ENCODE peak calls at places on chromosomes 7 and 10, in eight cellular contexts. X is stomach, N is GM12891, R is spleen, H is transverse colon, T is HCT116, A is endothelial cell of umbilical vein, J is breast epithelium. C is an unnamed sample.

GRCh38 chr10:78776746-78777145 is 292.0 kb upstream of the ZMIZ1 start:
- DNase-seq in A (no peak), N (no peak), H (no peak), X (no peak), J (no peak), T (no peak), R (no peak), C (no peak)

GRCh38 chr7:70044064-70044463 is 445.8 kb downstream of the AUTS2 start:
- DNase-seq in R (no peak), A (no peak), T (no peak), X (no peak), J (no peak), N (no peak), H (peak; percentile 9), C (no peak)

GRCh38 chr10:31099101-31099500 is 67.4 kb upstream of the ZNF438 start:
- DNase-seq in H (peak; percentile 17), J (no peak), R (no peak), T (no peak), N (no peak), A (no peak), X (no peak), C (no peak)

GRCh38 chr10:107159871-107160270 is 4.6 kb downstream of the SORCS1 start:
- DNase-seq in R (no peak), N (no peak), J (no peak), H (no peak), A (no peak), T (no peak), X (no peak), C (no peak)

GRCh38 chr7:155816192-155816508 is 3.9 kb upstream of the SHH start:
- DNase-seq in N (no peak), X (no peak), T (no peak), R (peak; percentile 67), H (no peak), A (no peak), J (no peak), C (no peak)

GRCh38 chr10:115918812-115919211 is 354.2 kb downstream of the GFRA1 start:
- DNase-seq in H (no peak), J (no peak), X (no peak), N (no peak), A (no peak), R (no peak), T (no peak), C (no peak)

GRCh38 chr7:27873981-27874957 is 134.3 kb downstream of the TAX1BP1 start:
- DNase-seq in X (peak; percentile 86), J (peak; percentile 32), H (peak; percentile 49), N (no peak), R (no peak), A (peak; percentile 98), T (no peak), C (no peak)

GRCh38 chr7:5598769-5599371 is 175.2 kb upstream of the TNRC18 start:
- DNase-seq in X (no peak), J (no peak), T (no peak), R (no peak), A (no peak), N (no peak), H (peak; percentile 24), C (no peak)

GRCh38 chr7:2029211-2029905 is 203.4 kb downstream of the MAD1L1 start:
- DNase-seq in X (no peak), J (no peak), N (no peak), H (no peak), A (no peak), R (peak; percentile 49), T (no peak), C (no peak)

GRCh38 chr10:47458466-47459154 is 25.3 kb downstream of the ANXA8 start:
- DNase-seq in X (no peak), J (peak; percentile 1), T (no peak), N (no peak), A (no peak), H (no peak), R (no peak), C (no peak)

GRCh38 chr10:100508691-100509150 is 10.9 kb downstream of the SEC31B start:
- DNase-seq in J (no peak), X (no peak), R (no peak), T (peak; percentile 46), H (no peak), A (peak; percentile 73), N (no peak), C (no peak)

GRCh38 chr10:71083457-71083975 is 128.9 kb upstream of the UNC5B start:
- DNase-seq in R (peak; percentile 18), N (no peak), T (no peak), H (no peak), J (no peak), X (peak; percentile 7), A (no peak), C (no peak)

GRCh38 chr10:71085689-71086438 is 126.5 kb upstream of the UNC5B start:
- DNase-seq in J (peak; percentile 6), T (no peak), A (no peak), N (no peak), R (peak; percentile 39), H (peak; percentile 3), X (peak; percentile 9), C (no peak)

GRCh38 chr10:71082930-71083329 is 129.4 kb upstream of the UNC5B start:
- DNase-seq in R (no peak), X (peak; percentile 5), J (no peak), N (no peak), H (no peak), A (no peak), T (no peak), C (no peak)

GRCh38 chr10:71084818-71085126 is 127.6 kb upstream of the UNC5B start:
- DNase-seq in T (no peak), N (no peak), J (no peak), A (no peak), X (no peak), R (no peak), H (no peak), C (no peak)

DNA sequence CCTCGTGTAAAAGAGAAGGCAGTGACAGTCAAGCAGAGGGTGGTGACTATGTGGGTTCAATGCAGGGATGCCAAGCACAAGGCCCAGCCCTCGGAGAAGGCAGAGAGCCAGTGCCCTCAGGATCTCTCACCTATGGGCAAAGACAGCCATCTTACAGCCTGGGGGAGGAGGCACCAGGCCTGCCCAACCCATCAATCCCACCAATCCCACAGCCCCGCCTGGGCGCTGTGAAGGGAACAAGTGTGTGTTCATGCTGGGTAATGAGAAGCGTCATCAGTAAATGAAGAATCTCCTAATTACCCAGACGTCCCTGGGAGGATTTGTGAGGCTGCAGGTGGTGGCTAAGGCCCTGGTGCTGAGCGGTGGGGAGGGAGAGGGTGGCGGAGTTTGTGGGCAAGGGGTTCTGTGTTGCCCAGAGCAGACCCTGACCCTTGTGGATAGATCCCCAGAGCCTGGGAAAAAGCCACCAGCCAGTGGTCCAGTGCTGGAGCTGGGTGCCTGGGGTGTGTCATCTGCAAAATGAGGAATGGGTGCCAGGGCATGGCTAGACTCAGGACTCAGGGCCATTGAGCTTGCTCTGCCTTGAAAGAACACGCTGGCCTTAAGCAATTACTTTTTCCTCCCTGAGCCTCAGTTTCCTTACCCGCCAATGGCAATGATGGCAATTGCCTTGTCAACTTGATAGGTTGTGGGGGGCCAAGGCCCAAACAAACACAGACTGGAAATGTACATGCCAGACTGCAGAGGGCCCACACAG is 128.1 kb upstream of the UNC5B start:
- DNase-seq in J (peak; percentile 14), A (no peak), N (no peak), H (peak; percentile 3), T (no peak), R (peak; percentile 36), X (peak; percentile 22), C (no peak)
- TF ChIP-seq POLR2AphosphoS5 in J (no peak), A (no peak), N (no peak), H (no peak), T (no peak), R (no peak), X (no peak), C (no peak)

DNA sequence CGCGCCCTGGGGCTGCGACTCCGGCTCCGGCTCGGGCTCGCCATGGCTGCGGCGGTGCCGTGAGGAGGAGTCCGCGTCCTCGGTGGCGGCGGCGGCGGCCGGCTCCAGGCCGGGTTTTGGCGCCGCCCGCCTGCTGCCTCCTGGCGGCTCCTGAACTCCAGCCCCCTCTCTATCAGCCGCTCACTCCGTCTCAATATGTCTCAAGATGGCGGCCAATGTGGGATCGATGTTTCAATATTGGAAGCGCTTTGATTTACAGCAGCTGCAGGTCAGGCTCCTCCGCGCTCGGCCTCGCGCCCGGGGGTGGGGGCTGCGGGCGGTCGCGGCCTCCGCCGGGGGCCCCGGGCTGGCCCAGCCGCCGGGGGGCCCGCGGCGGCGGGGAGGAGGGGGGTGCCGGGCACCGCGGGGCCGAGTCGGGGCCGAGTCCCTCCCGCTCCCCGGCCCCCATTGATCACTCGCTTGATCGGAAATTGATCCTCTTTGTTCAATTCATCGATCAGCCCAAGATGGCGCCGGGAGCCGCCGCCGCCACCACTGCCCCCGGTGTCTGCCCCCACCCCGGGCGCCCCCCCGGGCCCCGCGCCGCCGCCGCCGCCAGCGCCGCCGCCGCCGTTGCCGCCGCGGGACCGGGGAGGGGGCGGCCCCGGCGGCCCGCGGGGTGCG is 1.5 kb upstream of the CUX1 start:
- DNase-seq in X (peak; percentile 79), J (peak; percentile 36), R (peak; percentile 93), T (peak; percentile 73), A (peak; percentile 67), H (peak; percentile 79), N (peak; percentile 73), C (no peak)
- TF ChIP-seq POLR2A in X (no peak), J (no peak), R (no peak), T (no peak), A (peak; percentile 59), H (no peak), N (no peak), C (peak; percentile 56)

GRCh38 chr10:37275216-37275777 is 149.9 kb downstream of the ANKRD30A start:
- DNase-seq in X (no peak), N (no peak), H (no peak), J (no peak), A (no peak), T (no peak), R (no peak), C (no peak)
- TF ChIP-seq POLR2AphosphoS5 in X (no peak), N (no peak), H (no peak), J (no peak), A (no peak), T (no peak), R (no peak), C (no peak)

GRCh38 chr7:138892016-138892630 is 89.1 kb downstream of the KIAA1549 start:
- DNase-seq in R (no peak), A (peak; percentile 17), X (no peak), J (no peak), H (no peak), N (no peak), T (no peak), C (no peak)

GRCh38 chr7:138892808-138893207 is 88.4 kb downstream of the KIAA1549 start:
- DNase-seq in X (no peak), J (no peak), N (no peak), A (no peak), T (no peak), R (no peak), H (no peak), C (no peak)

GRCh38 chr7:138890782-138891445 is 90.3 kb downstream of the KIAA1549 start:
- DNase-seq in A (no peak), X (no peak), J (peak; percentile 36), N (no peak), R (no peak), T (no peak), H (no peak), C (no peak)

GRCh38 chr7:138890467-138890781 is 90.8 kb downstream of the KIAA1549 start:
- DNase-seq in R (no peak), H (no peak), X (no peak), J (no peak), N (no peak), T (no peak), A (no peak), C (no peak)

DNA sequence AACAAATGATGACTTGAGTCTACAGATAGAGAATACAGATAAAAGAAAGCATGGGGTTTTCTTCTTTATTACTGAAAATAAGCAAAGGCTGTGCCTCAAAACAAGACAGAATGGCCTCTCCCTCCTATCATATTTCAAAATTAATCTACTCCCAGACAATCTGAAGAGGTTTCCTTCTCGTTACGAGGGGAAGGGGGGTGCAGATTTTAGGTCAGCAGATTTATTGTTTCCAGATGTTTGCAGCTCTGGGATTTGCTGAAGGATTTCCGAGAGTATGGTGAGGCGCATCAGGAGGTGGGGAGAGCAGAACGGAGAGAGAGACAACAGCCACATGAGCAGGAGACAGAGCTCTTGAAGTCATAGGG is 89.8 kb downstream of the KIAA1549 start:
- DNase-seq in T (no peak), A (no peak), H (no peak), R (no peak), N (no peak), J (no peak), X (no peak), C (no peak)
- TF ChIP-seq POLR2A in T (no peak), A (no peak), H (no peak), R (no peak), N (no peak), J (no peak), X (no peak), C (no peak)